ENCODE peak calls at places on chromosomes 13 and 19, in four cellular contexts. D is HFF-Myc, P is body of pancreas, F is Calu3. W is an unnamed sample.

GRCh38 chr13:52161193-52161646 is 1.8 kb upstream of the NEK3 start:
- DNase-seq in D (no peak), P (no peak), F (no peak), W (no peak)

GRCh38 chr19:18723871-18724377 is 40.4 kb downstream of the CRTC1 start:
- DNase-seq in D (no peak), P (no peak), F (no peak), W (no peak)

GRCh38 chr13:36599641-36600040 is 74.2 kb upstream of the SERTM1 start:
- DNase-seq in D (no peak), P (no peak), F (no peak), W (no peak)

GRCh38 chr13:48741377-48741776 is 87.6 kb downstream of the CYSLTR2 start:
- DNase-seq in D (peak), P (peak), F (no peak), W (no peak)

GRCh38 chr19:18910010-18910409 is 9.2 kb downstream of the COPE start:
- DNase-seq in D (no peak), P (no peak), F (no peak), W (no peak)

GRCh38 chr19:3509566-3509989 is 3.5 kb downstream of the FZR1 start:
- DNase-seq in D (peak), P (no peak), F (no peak), W (no peak)

GRCh38 chr13:38980628-38981078 is 10.0 kb downstream of the STOML3 start:
- DNase-seq in D (no peak), P (no peak), F (peak), W (no peak)

GRCh38 chr19:29943615-29944014 is 1.6 kb downstream of the URI1 start:
- DNase-seq in D (no peak), P (no peak), F (no peak), W (no peak)

GRCh38 chr13:39119422-39119821 is 81.2 kb downstream of the NHLRC3 start:
- DNase-seq in D (no peak), P (no peak), F (no peak), W (no peak)

GRCh38 chr13:50731400-50731799 is 112.1 kb downstream of the DLEU7 start:
- DNase-seq in D (peak), P (no peak), F (no peak), W (peak)

GRCh38 chr13:109998808-109999528 is 212.6 kb upstream of the IRS2 start:
- DNase-seq in D (no peak), P (no peak), F (no peak), W (peak)

GRCh38 chr19:2306971-2307370 is 983 bp downstream of the LINGO3 start:
- DNase-seq in D (no peak), P (no peak), F (no peak), W (no peak)

GRCh38 chr13:44030615-44031014 is 150.9 kb downstream of the LACC1 start:
- DNase-seq in D (no peak), P (no peak), F (no peak), W (no peak)

GRCh38 chr19:56839665-56840451 is 668 bp downstream of the PEG3 start:
- DNase-seq in D (no peak), P (peak), F (no peak), W (peak)

GRCh38 chr13:20702530-20702929 is 969 bp upstream of the IL17D start:
- DNase-seq in D (no peak), P (no peak), F (no peak), W (no peak)

GRCh38 chr19:34355201-34355600 is 9.8 kb upstream of the GPI start:
- DNase-seq in D (no peak), P (no peak), F (no peak), W (no peak)

GRCh38 chr19:18440421-18440877 is 2.5 kb upstream of the ISYNA1 start:
- DNase-seq in D (no peak), P (no peak), F (peak), W (no peak)

GRCh38 chr19:15107056-15108010 is at the start of gene SYDE1:
- DNase-seq in D (no peak), P (peak), F (peak), W (no peak)

GRCh38 chr13:83274679-83275078 is 607.6 kb downstream of the SLITRK1 start:
- DNase-seq in D (no peak), P (no peak), F (no peak), W (no peak)

GRCh38 chr13:113010510-113010865 is 41.5 kb downstream of the MCF2L start:
- DNase-seq in D (no peak), P (no peak), F (no peak), W (no peak)

DNA sequence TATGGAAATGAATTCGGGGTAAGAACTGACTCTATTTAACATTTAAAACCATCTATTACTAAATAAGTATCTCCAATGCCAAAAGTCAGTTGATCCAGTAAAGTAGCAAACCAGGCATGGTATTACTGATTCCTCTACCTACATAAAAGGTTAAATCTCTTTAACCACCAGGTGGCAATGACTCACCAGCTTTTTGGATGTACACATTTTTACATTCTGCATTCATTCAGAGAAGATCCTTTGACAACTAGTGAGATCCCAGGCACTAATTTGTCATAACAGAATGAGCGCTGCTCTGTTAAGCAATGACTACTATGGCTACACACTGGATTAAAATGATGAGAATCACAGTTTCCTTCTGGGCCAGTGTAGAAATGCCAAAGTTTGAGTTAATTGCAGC is 329.8 kb upstream of the GPC6 start:
- DNase-seq in D (no peak), P (no peak), F (no peak), W (no peak)
- TF ChIP-seq CTCF in D (no peak), P (peak), F (no peak), W (no peak)

GRCh38 chr19:52665047-52665446 is 26.9 kb upstream of the ZNF83 start:
- DNase-seq in D (no peak), P (no peak), F (no peak), W (no peak)
- TF ChIP-seq CTCF in D (no peak), P (no peak), F (no peak), W (no peak)

GRCh38 chr19:47511681-47512080 is 3.2 kb downstream of the NAPA start:
- DNase-seq in D (no peak), P (peak), F (no peak), W (no peak)

GRCh38 chr19:47511128-47511517 is 3.7 kb downstream of the NAPA start:
- DNase-seq in D (no peak), P (peak), F (no peak), W (no peak)

GRCh38 chr19:47509170-47509847 is 5.6 kb downstream of the NAPA start:
- DNase-seq in D (no peak), P (no peak), F (no peak), W (no peak)

GRCh38 chr19:47509973-47510372 is 4.9 kb downstream of the NAPA start:
- DNase-seq in D (no peak), P (peak), F (no peak), W (no peak)

DNA sequence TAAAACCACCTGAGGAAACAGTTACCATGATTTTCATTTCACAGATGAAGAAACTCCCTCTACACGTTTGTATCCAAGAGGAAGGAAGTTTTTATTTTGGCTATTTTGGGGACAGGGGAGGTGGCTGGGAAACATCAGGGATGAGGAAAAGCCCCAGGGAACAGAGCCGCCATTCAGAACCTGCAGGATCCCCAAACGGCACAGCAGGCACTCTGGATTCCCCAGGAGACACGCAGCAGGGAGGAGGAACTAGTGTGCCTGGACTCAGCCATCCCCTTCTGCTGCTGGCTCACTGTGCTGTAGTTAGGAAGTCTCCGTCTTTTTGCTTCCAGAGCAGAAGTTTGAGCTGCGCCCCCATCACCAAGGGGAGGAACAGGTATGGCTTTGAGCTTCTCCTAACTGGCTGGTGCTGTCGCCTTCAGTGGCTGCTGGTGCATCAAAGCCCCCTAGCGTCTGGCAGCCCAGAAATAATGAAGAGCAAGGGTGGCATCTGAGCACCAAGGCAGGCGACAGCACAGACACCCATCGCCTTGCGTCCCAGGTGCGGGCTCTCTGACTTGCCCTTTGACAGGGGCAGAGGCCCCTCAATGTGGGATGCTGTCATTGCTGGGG is 4.2 kb downstream of the NAPA start:
- DNase-seq in D (no peak), P (no peak), F (no peak), W (no peak)
- TF ChIP-seq CTCF in D (no peak), P (no peak), F (no peak), W (no peak)

GRCh38 chr13:30743319-30744055 is 8.1 kb downstream of the ALOX5AP start:
- DNase-seq in D (peak), P (no peak), F (peak), W (peak)
- TF ChIP-seq CTCF in D (no peak), P (no peak), F (no peak), W (no peak)

DNA sequence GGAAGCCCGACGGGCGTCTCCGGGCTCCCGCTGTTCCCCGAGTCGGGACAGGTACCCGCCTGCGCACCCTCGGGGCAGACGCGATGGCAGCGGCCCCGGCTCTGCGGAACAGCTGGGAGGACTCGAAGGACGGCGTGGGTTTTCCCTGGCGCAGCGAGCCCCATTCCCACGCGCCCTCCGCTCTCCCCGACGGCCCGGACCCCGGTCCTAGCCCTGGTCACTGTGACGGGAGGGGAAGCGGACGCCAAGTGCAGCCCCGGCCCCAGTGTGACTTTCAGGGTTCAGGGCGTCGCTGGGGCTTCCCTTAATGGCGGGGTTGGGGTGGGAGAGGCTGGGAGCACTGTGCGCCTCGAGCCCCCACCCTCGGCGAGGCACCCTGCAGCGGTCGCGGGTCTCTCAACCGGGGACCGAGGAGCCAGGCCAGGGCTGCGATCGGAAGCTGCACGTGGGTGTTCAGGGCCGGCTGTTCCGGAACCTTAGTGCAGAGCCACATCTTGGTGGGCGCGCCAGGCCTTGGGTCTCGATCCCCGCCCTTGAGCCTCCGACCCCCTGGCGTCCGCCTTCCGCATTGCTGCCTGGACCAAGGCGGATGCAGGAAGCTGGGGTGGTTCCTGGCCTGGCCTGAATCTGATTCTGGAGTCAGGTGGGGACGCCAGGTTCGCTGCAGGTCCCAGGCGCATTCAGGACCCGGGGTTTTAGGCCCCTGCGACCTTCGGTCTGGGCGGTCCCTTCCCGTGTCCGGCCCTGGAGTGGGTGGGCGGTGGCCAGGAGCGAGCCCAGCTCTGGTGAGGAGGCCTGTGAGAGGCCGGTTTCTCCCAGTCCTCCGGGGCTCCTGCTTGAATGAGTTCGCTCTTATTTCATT is 3.5 kb downstream of the LGALS7B start:
- DNase-seq in D (no peak), P (no peak), F (peak), W (no peak)
- TF ChIP-seq CTCF in D (peak), P (no peak), F (peak), W (peak)